ENCODE peak calls at places on chromosomes 5 and 9, in five cellular contexts. V is stimulated activated CD8-positive, alpha-beta memory T cell treated with anti-CD3 and anti-CD28 coated beads, Interleukin-7, amount 100 ng/mL, for 1 hour; P is fibroblast of the aortic adventitia; W is skeletal muscle cell; E is C1 segment of cervical spinal cord. Y is an unnamed sample.
A peak's percentile ranks its signal among the peaks of the same experiment; 100 is the strongest.

GRCh38 chr9:86721843-86722705 is 225.2 kb downstream of the GAS1 start:
- DNase-seq in V (no peak), P (peak; percentile 99), W (peak; percentile 88), E (no peak), Y (no peak)

GRCh38 chr5:52693279-52693678 is 94.4 kb upstream of the ITGA1 start:
- DNase-seq in V (no peak), P (peak; percentile 59), W (no peak), E (no peak), Y (no peak)

GRCh38 chr9:108142504-108143201 is 653.1 kb upstream of the KLF4 start:
- DNase-seq in V (no peak), P (peak; percentile 98), W (peak; percentile 99), E (peak; percentile 85), Y (peak; percentile 32)

GRCh38 chr5:106258591-106259125 is 1412.1 kb downstream of the EFNA5 start:
- DNase-seq in V (no peak), P (no peak), W (no peak), E (no peak), Y (no peak)

GRCh38 chr5:53381-54174 is 38.4 kb upstream of the PLEKHG4B start:
- DNase-seq in V (no peak), P (no peak), W (no peak), E (no peak), Y (no peak)

GRCh38 chr9:73863924-73864323 is 633.2 kb upstream of the RORB start:
- DNase-seq in V (no peak), P (no peak), W (no peak), E (no peak), Y (no peak)

GRCh38 chr9:129432671-129433154 is 188.2 kb downstream of the C9orf50 start:
- DNase-seq in V (no peak), P (no peak), W (no peak), E (no peak), Y (no peak)

GRCh38 chr5:122942164-122942914 is 94.2 kb downstream of the PPIC start:
- DNase-seq in V (no peak), P (peak; percentile 81), W (peak; percentile 2), E (no peak), Y (peak; percentile 37)

GRCh38 chr5:5313081-5313736 is 109.3 kb upstream of the ICE1 start:
- DNase-seq in V (no peak), P (no peak), W (no peak), E (no peak), Y (peak; percentile 43)

GRCh38 chr5:1547655-1548054 is 23.9 kb upstream of the LPCAT1 start:
- DNase-seq in V (no peak), P (no peak), W (no peak), E (no peak), Y (no peak)

GRCh38 chr5:45696206-45696836 is at the start of gene HCN1:
- DNase-seq in V (no peak), P (peak; percentile 42), W (peak; percentile 11), E (peak; percentile 36), Y (peak; percentile 17)

GRCh38 chr9:93198117-93198838 is 14.3 kb downstream of the WNK2 start:
- DNase-seq in V (no peak), P (no peak), W (no peak), E (no peak), Y (no peak)